ENCODE peak calls at places on chromosomes 1 and 21, in eight cellular contexts. N is central memory CD8-positive, alpha-beta T cell; R is H1; Z is LoVo; A is stimulated activated CD4-positive, alpha-beta T cell treated with anti-CD3 and anti-CD28 coated beads, Interleukin-15, amount 100 ng/mL, for 1 hour; B is activated T-helper 1 cell treated with Interleukin-2 at 50 U/mL for 16 hours; F is keratinocyte; I is NCI-H146. Q is an unnamed sample.

GRCh38 chr1:154583691-154584212 is 16.2 kb downstream of the CHRNB2 start:
- DNase-seq in A (no peak), R (no peak), B (no peak), N (no peak), Z (no peak), F (no peak), I (no peak), Q (no peak)

GRCh38 chr1:221294244-221294643 is 415.0 kb downstream of the HLX start:
- DNase-seq in Z (no peak), F (no peak), I (no peak), A (no peak), N (no peak), B (no peak), R (no peak), Q (no peak)

GRCh38 chr21:46152939-46153258 is 2.5 kb downstream of the FTCD start:
- DNase-seq in R (no peak), Z (no peak), F (no peak), I (no peak), B (no peak), N (no peak), A (no peak), Q (no peak)

GRCh38 chr1:202860744-202861419 is 28.1 kb downstream of the RABIF start:
- DNase-seq in R (peak; percentile 85), B (no peak), N (no peak), I (no peak), Z (peak; percentile 84), A (no peak), F (no peak), Q (no peak)

GRCh38 chr1:232578681-232579195 is 51.2 kb downstream of the SIPA1L2 start:
- DNase-seq in R (no peak), F (no peak), N (no peak), A (no peak), I (no peak), B (no peak), Z (no peak), Q (no peak)

GRCh38 chr1:2801535-2802291 is at the start of gene TTC34:
- DNase-seq in Z (no peak), F (no peak), A (no peak), B (no peak), N (no peak), I (no peak), R (no peak), Q (no peak)

GRCh38 chr1:219563568-219563967 is 49.3 kb downstream of the ZC3H11B start:
- DNase-seq in I (peak; percentile 96), A (no peak), F (no peak), B (no peak), N (no peak), Z (no peak), R (no peak), Q (no peak)

GRCh38 chr1:1120866-1121563 is 5.1 kb upstream of the C1orf159 start:
- DNase-seq in Z (no peak), I (peak; percentile 94), R (no peak), A (no peak), F (no peak), B (no peak), N (no peak), Q (no peak)

GRCh38 chr1:68232354-68233148 is at the start of gene WLS:
- DNase-seq in Z (peak; percentile 75), N (no peak), A (no peak), R (peak; percentile 79), I (peak; percentile 71), F (no peak), B (no peak), Q (no peak)

GRCh38 chr1:42680921-42681683 is 1.1 kb upstream of the YBX1 start:
- DNase-seq in R (no peak), A (no peak), N (no peak), I (peak; percentile 15), F (no peak), B (no peak), Z (no peak), Q (no peak)

GRCh38 chr1:112714313-112715263 is 544 bp downstream of the PPM1J start:
- DNase-seq in Z (peak; percentile 7), R (peak; percentile 74), N (no peak), B (no peak), I (peak; percentile 22), F (no peak), A (no peak), Q (no peak)

GRCh38 chr1:47593598-47594285 is 155.9 kb downstream of the FOXD2 start:
- DNase-seq in A (no peak), Z (no peak), I (no peak), N (no peak), R (no peak), F (no peak), B (no peak), Q (no peak)

GRCh38 chr21:46127239-46128105 is 27.9 kb downstream of the FTCD start:
- DNase-seq in Z (no peak), N (no peak), A (no peak), B (no peak), R (peak; percentile 38), I (no peak), F (no peak), Q (no peak)

GRCh38 chr21:39696620-39697019 is 48.4 kb upstream of the IGSF5 start:
- DNase-seq in Z (no peak), F (no peak), N (no peak), I (peak; percentile 7), R (no peak), A (no peak), B (no peak), Q (peak; percentile 10)

GRCh38 chr1:70386121-70386520 is 24.9 kb upstream of the CTH start:
- DNase-seq in F (no peak), B (no peak), A (no peak), Z (no peak), R (no peak), N (no peak), I (no peak), Q (no peak)

GRCh38 chr1:3504151-3504822 is 49.8 kb downstream of the ARHGEF16 start:
- DNase-seq in I (no peak), A (no peak), B (no peak), F (peak; percentile 41), Z (no peak), R (no peak), N (no peak), Q (peak; percentile 81)

GRCh38 chr21:45264146-45264918 is 23.4 kb downstream of the POFUT2 start:
- DNase-seq in Z (no peak), I (no peak), R (peak; percentile 14), B (no peak), N (no peak), F (no peak), A (no peak), Q (no peak)

Q was measured in retinal pigment epithelial cell.